ENCODE peak calls at places on chromosome 11, in four cellular contexts. V, I, R and J are unnamed samples.

GRCh38 chr11:56296877-56297276 is 4.8 kb upstream of the OR8H1 start:
- DNase-seq in R (no peak), I (no peak), V (no peak), J (no peak)

GRCh38 chr11:109371444-109372176 is 50.4 kb upstream of the C11orf87 start:
- DNase-seq in R (no peak), V (no peak), I (no peak), J (no peak)

GRCh38 chr11:45737056-45737455 is 67.9 kb upstream of the SLC35C1 start:
- DNase-seq in V (no peak), R (no peak), I (no peak), J (no peak)

GRCh38 chr11:128757235-128757711 is 63.4 kb downstream of the FLI1 start:
- DNase-seq in V (peak; percentile 63), I (peak; percentile 42), R (peak; percentile 41), J (peak; percentile 84)

GRCh38 chr11:64762916-64763803 is 3.4 kb upstream of the PYGM start:
- DNase-seq in R (no peak), V (no peak), I (no peak), J (peak; percentile 52)

GRCh38 chr11:131038597-131038996 is 122.3 kb upstream of the SNX19 start:
- DNase-seq in R (no peak), I (no peak), V (no peak), J (no peak)

GRCh38 chr11:70498171-70498571 is 99.8 kb downstream of the CTTN start:
- DNase-seq in R (no peak), I (no peak), V (no peak), J (no peak)

GRCh38 chr11:12461516-12461915 is 84.1 kb downstream of the PARVA start:
- DNase-seq in I (no peak), V (no peak), R (no peak), J (no peak)

GRCh38 chr11:46119053-46119351 is 2.3 kb downstream of the PHF21A start:
- DNase-seq in R (no peak), V (no peak), I (no peak), J (no peak)

GRCh38 chr11:125331357-125331756 is 164.7 kb downstream of the FEZ1 start:
- DNase-seq in V (no peak), I (no peak), R (no peak), J (no peak)